ENCODE peak calls at places on chromosomes 11 and 22, in four cellular contexts. R is ascending aorta, I is SJSA1, L is Karpas-422. H is an unnamed sample.
A peak's percentile ranks its signal among the peaks of the same experiment; 100 is the strongest.

GRCh38 chr22:49845666-49846459 is 7.8 kb upstream of the ZBED4 start:
- DNase-seq in R (no peak), I (no peak), L (no peak), H (no peak)

GRCh38 chr11:70410276-70410675 is 11.9 kb downstream of the CTTN start:
- DNase-seq in R (no peak), I (no peak), L (no peak), H (no peak)

GRCh38 chr11:6992457-6993431 is 27.4 kb downstream of the ZNF214 start:
- DNase-seq in R (no peak), I (no peak), L (no peak), H (peak; percentile 69)

GRCh38 chr22:43829904-43830851 is 18.1 kb upstream of the EFCAB6 start:
- DNase-seq in R (peak; percentile 75), I (no peak), L (no peak), H (peak; percentile 65)

GRCh38 chr22:27420817-27421361 is 380.7 kb downstream of the MN1 start:
- DNase-seq in R (peak; percentile 93), I (peak; percentile 80), L (no peak), H (peak; percentile 88)

GRCh38 chr11:88531776-88532175 is 194.2 kb upstream of the CTSC start:
- DNase-seq in R (no peak), I (no peak), L (no peak), H (no peak)

GRCh38 chr22:27154717-27155116 is 497.3 kb downstream of the MIAT start:
- DNase-seq in R (no peak), I (no peak), L (no peak), H (no peak)

GRCh38 chr11:78860720-78861422 is 286.2 kb upstream of the NARS2 start:
- DNase-seq in R (no peak), I (no peak), L (peak; percentile 60), H (no peak)

GRCh38 chr11:122202951-122203456 is 87.0 kb upstream of the BLID start:
- DNase-seq in R (peak; percentile 87), I (peak; percentile 63), L (peak; percentile 52), H (peak; percentile 73)

GRCh38 chr11:3796796-3797328 is 492 bp downstream of the NUP98 start:
- DNase-seq in R (no peak), I (no peak), L (peak; percentile 57), H (no peak)

GRCh38 chr22:48975252-48975780 is 852.4 kb downstream of the BRD1 start:
- DNase-seq in R (peak; percentile 63), I (no peak), L (no peak), H (no peak)

GRCh38 chr11:119671048-119671447 is 58.0 kb downstream of the NECTIN1 start:
- DNase-seq in R (no peak), I (no peak), L (no peak), H (peak; percentile 75)

GRCh38 chr11:94760296-94760695 is 7.9 kb upstream of the AMOTL1 start:
- DNase-seq in R (no peak), I (no peak), L (no peak), H (no peak)

GRCh38 chr11:68610452-68611116 is 73.8 kb upstream of the GAL start:
- DNase-seq in R (no peak), I (no peak), L (peak; percentile 44), H (no peak)

DNA sequence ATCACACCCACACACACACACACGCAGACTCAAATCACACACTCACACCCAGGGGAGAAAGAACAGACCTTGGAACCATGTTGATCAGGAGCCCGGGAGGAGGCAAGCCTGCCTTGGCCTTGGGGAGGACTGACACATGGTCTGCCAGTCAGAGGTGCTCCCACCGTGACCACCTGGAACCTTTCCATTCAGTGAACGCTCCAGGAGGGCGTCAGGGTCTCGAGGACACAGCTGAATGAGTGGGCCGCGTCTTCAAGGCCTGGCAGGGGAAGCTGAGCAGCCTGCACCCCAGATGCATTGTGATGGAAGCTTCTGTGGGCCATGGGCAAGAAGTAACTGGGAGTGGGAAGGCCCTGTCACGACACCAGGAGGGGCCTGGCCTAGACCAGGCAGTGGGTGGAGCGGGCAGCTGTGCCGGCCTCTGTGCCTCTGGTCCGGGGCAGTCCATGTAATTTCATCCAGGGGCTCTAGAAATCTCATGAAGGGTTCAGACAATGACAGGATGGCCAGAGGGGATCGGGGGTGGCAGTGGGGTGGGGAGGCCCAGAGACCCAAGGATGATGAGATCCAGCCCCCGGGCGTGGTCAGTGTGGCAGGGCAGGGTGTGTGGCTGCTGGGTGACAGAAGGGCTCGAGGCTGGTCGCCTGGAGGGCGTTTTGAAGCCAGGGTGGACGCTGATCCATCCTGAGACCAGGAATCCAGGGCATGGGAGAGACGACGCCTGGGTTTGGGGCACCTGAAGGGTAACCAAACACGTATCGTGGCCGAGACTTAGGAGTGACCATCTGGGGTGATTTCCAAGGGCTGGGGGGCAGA is 53.7 kb downstream of the IGF2 start:
- DNase-seq in R (peak; percentile 33), I (peak; percentile 45), L (no peak), H (no peak)
- H3K9me3 ChIP-seq in R (no peaks in the 10 kb centered on the region), I (peaks cover 28% of the 10 kb centered on the region), L (no peaks in the 10 kb centered on the region), H (peaks cover 9% of the 10 kb centered on the region)

GRCh38 chr22:39362271-39362670 is 12.5 kb downstream of the SYNGR1 start:
- DNase-seq in R (no peak), I (no peak), L (no peak), H (no peak)

GRCh38 chr22:39365406-39365782 is 15.6 kb downstream of the SYNGR1 start:
- DNase-seq in R (no peak), I (no peak), L (peak; percentile 39), H (no peak)

GRCh38 chr22:39362932-39363331 is 13.1 kb downstream of the SYNGR1 start:
- DNase-seq in R (no peak), I (no peak), L (no peak), H (no peak)

GRCh38 chr22:39364646-39365405 is 15.0 kb downstream of the SYNGR1 start:
- DNase-seq in R (no peak), I (no peak), L (no peak), H (no peak)

DNA sequence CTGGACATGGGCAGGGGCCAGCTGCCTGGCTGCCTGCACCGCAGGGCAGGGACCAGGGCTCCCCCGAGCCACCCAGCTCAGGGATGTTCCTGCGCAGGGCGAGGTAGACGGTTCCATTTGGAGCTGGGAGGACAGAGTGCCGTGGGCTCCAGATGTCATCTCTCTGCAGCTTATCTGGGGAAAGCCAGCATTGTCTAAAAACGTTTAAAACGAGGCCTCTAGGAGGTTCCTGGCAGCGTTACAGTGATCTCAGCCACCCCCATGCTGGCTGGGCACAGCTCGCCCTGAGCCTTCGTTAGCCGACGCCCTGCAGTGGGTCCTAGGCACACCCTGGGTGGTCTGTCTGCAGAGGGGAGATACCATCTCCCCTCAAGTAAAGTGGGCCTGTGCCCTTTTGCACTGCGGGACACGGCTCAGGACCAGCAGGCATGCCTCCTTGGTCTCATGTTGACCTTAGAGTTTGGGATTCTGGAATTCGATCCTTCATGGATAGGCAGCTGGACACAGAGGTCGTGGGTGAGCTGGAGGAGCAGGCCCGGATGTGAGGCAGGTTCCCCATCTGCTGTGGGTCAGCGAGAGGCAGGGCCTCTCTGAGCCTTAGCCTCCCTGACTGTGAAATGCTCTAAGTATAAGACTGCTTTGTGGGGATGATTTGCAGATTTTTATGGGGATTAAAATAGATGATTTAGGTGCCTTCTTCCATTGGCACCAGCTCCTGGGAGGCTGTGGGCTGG is 14.1 kb downstream of the SYNGR1 start:
- DNase-seq in R (no peak), I (peak; percentile 60), L (no peak), H (no peak)
- H3K4me3 ChIP-seq in R (no peak overlapping the region), I (no peak overlapping the region), L (no peak overlapping the region), H (no peak overlapping the region)

GRCh38 chr11:57320719-57321387 is 3.9 kb downstream of the TNKS1BP1 start:
- DNase-seq in R (no peak), I (no peak), L (no peak), H (no peak)

GRCh38 chr11:57323503-57324153 is 1.1 kb downstream of the TNKS1BP1 start:
- DNase-seq in R (no peak), I (no peak), L (no peak), H (peak; percentile 14)

GRCh38 chr11:57321388-57321995 is 3.3 kb downstream of the TNKS1BP1 start:
- DNase-seq in R (no peak), I (no peak), L (no peak), H (no peak)

GRCh38 chr11:57322881-57323467 is 1.8 kb downstream of the TNKS1BP1 start:
- DNase-seq in R (no peak), I (no peak), L (no peak), H (no peak)

DNA sequence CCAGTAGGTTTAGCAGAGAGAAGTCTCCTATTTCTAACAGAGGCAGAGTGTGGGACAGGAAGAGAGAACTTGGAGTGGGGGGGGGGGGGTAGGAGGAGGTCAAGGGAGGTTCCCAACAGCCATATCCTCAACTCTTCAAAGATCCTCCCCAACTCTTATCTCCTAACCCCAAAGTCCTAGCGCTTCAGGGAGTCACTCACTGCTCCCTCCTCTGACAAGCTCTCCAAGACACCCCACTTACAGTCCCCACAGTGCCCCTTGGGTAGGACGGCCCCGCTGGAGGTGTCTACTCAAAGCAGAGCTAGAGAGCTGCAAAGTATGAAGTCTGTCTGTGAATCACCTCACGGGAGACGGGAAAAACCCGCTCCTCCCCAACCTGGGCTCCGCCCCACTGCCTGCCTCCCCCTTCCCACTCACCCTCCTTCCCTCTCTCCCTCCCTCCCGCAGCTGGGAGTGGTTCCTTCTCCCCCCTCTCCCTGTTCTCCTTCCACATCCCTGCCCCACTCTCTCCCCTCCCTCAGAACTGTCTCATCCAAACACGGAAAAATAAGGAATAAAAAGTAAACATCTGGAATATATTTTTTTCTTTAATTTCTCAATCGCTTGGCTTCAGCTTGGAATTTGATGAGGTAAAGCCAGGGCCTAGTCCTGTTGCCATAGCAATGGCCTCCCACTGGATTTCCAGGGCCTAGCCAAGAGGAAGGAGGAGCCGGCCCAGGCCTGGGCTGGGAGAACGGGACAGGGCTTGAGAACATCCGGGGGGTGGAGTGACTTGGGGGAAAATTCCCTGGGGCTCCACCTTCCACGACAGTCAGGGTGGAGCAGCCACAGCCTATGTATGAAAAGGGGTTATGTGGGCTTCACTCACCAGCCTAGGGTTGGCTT is 2.5 kb downstream of the TNKS1BP1 start:
- DNase-seq in R (peak; percentile 98), I (peak; percentile 96), L (no peak), H (peak; percentile 95)
- H3K36me3 ChIP-seq in R (peaks cover 28% of the 10 kb centered on the region), I (peaks cover 51% of the 10 kb centered on the region), L (peaks cover 5% of the 10 kb centered on the region), H (peaks cover 52% of the 10 kb centered on the region)

GRCh38 chr22:47547239-47547661 is 784.8 kb downstream of the TBC1D22A start:
- DNase-seq in R (no peak), I (no peak), L (no peak), H (no peak)
- H3K9me3 ChIP-seq in R (no peaks in the 10 kb centered on the region), I (no peaks in the 10 kb centered on the region), L (no peaks in the 10 kb centered on the region), H (no peaks in the 10 kb centered on the region)

H was measured in MG63.